ENCODE peak calls at places on chromosomes 16 and 17, in ten cellular contexts. Q is PC-3; B is CD8-positive, alpha-beta T cell; Y is HFF-Myc; S is lower leg skin; F is fibroblast of the aortic adventitia; O is HCT116; W is mucosa of descending colon; T is fibroblast of mammary gland; P is K562. K is an unnamed sample.

GRCh38 chr17:81299846-81300585 is 4.9 kb upstream of the SLC38A10 start:
- DNase-seq in P (no peak), F (no peak), B (no peak), S (no peak), T (no peak), O (no peak), W (no peak), Y (no peak), Q (no peak), K (no peak)

GRCh38 chr16:69762843-69763556 is 868 bp downstream of the WWP2 start:
- DNase-seq in Y (no peak), B (no peak), F (peak; percentile 49), T (peak; percentile 43), Q (peak; percentile 21), S (no peak), W (peak; percentile 47), O (no peak), P (no peak), K (no peak)

GRCh38 chr16:4743217-4743897 is 9.0 kb downstream of the DNAAF8 start:
- DNase-seq in T (no peak), F (no peak), W (peak; percentile 29), Q (no peak), O (no peak), B (no peak), S (no peak), Y (no peak), P (no peak), K (no peak)

GRCh38 chr17:71656987-71657858 is 463.6 kb upstream of the SOX9 start:
- DNase-seq in Q (no peak), S (no peak), B (no peak), W (no peak), T (no peak), P (no peak), F (no peak), Y (no peak), O (no peak), K (no peak)

GRCh38 chr16:4372578-4373355 is 1.1 kb downstream of the VASN start:
- DNase-seq in P (no peak), B (no peak), F (no peak), Y (no peak), S (no peak), W (peak; percentile 30), O (no peak), T (peak; percentile 89), Q (peak; percentile 67), K (no peak)

GRCh38 chr17:81207610-81208581 is 14.9 kb downstream of the CEP131 start:
- DNase-seq in P (no peak), S (no peak), Y (no peak), O (no peak), B (no peak), Q (no peak), T (no peak), F (no peak), W (no peak), K (no peak)

GRCh38 chr16:85508993-85509392 is 104.1 kb upstream of the GSE1 start:
- DNase-seq in S (no peak), T (no peak), Y (no peak), Q (no peak), P (no peak), O (no peak), F (no peak), B (no peak), W (no peak), K (no peak)

GRCh38 chr17:13118311-13118710 is 100.5 kb upstream of the ELAC2 start:
- DNase-seq in W (no peak), F (no peak), S (no peak), O (no peak), Y (no peak), B (no peak), Q (no peak), P (no peak), T (no peak), K (no peak)

GRCh38 chr17:35448214-35448898 is at the start of gene SLFN13:
- DNase-seq in P (peak; percentile 32), W (peak; percentile 73), O (no peak), F (peak; percentile 40), S (peak; percentile 95), Y (peak; percentile 40), B (peak; percentile 83), Q (peak; percentile 68), T (peak; percentile 76), K (no peak)

GRCh38 chr17:55726440-55726839 is 3.8 kb upstream of the TMEM100 start:
- DNase-seq in B (no peak), F (peak; percentile 100), Q (peak; percentile 70), S (peak; percentile 94), Y (peak; percentile 99), T (peak; percentile 100), P (no peak), W (peak; percentile 18), O (no peak), K (peak; percentile 87)

GRCh38 chr17:34318474-34318873 is 761 bp upstream of the CCL8 start:
- DNase-seq in T (no peak), O (peak; percentile 4), P (peak; percentile 53), F (no peak), Y (no peak), S (no peak), B (no peak), W (no peak), Q (peak; percentile 1), K (no peak)

DNA sequence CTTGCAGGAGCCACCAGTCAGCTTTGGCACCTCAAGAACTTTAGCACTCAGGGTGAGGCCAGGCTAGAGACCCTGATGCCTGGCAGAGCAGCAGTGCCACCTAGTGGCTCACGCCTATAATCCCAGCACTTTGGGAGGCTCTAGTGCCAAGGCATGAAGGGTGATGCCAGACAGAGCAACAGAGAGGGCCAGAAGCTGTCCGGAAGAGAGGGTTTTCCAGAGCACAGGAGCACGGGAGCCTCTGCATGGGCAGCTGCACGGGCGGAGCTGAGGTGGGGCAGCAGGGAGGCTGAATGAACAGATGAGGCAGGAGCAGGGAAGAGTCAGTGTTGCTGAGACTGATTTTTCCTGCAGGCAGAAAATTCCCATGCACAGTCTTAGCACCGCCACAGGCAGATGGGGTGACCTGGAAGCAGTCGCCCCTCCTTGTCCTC is 38.9 kb downstream of the MYH3 start:
- DNase-seq in Q (peak; percentile 83), O (peak; percentile 68), Y (peak; percentile 42), S (peak; percentile 88), T (peak; percentile 73), W (peak; percentile 66), P (peak; percentile 57), B (peak; percentile 53), F (peak; percentile 79), K (peak; percentile 87)
- TF ChIP-seq CTCF in Q (peak; percentile 82), O (peak; percentile 93), Y (peak; percentile 96), S (peak; percentile 71), T (peak; percentile 96), W (peak; percentile 79), P (peak; percentile 70), B (peak; percentile 73), F (peak; percentile 96), K (peak; percentile 94)

GRCh38 chr17:63596856-63597557 is 3.7 kb upstream of the TACO1 start:
- DNase-seq in B (no peak), P (no peak), S (no peak), O (no peak), W (no peak), T (no peak), Y (no peak), Q (no peak), F (no peak), K (no peak)

GRCh38 chr17:63595132-63595531 is 5.6 kb upstream of the TACO1 start:
- DNase-seq in B (no peak), Q (no peak), S (no peak), Y (no peak), T (no peak), F (no peak), O (no peak), W (no peak), P (no peak), K (no peak)

GRCh38 chr17:63601439-63602371 is 1.0 kb downstream of the TACO1 start:
- DNase-seq in F (peak; percentile 34), Q (peak; percentile 17), S (no peak), B (no peak), O (no peak), Y (no peak), T (peak; percentile 18), W (peak; percentile 75), P (peak; percentile 29), K (no peak)

GRCh38 chr17:63600569-63601438 is at the start of gene TACO1:
- DNase-seq in B (peak; percentile 79), Y (peak; percentile 67), F (peak; percentile 87), Q (peak; percentile 92), W (peak; percentile 83), O (peak; percentile 79), T (peak; percentile 82), P (peak; percentile 92), S (peak; percentile 96), K (peak; percentile 91)

DNA sequence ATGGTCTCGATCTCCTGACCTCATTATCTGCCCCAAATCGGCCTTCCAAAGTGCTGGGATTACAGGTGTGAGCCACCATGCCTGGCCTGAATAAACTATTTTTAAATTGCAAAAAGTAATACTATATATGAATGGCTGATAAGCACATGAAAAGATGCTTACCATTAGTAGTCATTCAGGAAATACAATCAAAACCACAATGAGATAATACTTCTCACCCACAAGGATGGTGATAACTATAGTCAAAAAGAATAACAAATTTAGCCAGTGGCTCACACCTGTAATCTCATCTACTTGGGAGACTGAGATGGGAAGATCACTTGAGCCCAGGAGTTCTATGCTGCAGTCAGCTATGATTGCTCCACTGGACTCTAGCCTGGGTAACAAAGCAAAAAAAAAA is 2.4 kb upstream of the TACO1 start:
- DNase-seq in B (no peak), F (no peak), Q (no peak), T (no peak), S (no peak), O (no peak), Y (no peak), P (no peak), W (no peak), K (no peak)
- TF ChIP-seq CTCF in B (no peak), F (no peak), Q (no peak), T (no peak), S (no peak), O (no peak), Y (no peak), P (no peak), W (no peak), K (no peak)

DNA sequence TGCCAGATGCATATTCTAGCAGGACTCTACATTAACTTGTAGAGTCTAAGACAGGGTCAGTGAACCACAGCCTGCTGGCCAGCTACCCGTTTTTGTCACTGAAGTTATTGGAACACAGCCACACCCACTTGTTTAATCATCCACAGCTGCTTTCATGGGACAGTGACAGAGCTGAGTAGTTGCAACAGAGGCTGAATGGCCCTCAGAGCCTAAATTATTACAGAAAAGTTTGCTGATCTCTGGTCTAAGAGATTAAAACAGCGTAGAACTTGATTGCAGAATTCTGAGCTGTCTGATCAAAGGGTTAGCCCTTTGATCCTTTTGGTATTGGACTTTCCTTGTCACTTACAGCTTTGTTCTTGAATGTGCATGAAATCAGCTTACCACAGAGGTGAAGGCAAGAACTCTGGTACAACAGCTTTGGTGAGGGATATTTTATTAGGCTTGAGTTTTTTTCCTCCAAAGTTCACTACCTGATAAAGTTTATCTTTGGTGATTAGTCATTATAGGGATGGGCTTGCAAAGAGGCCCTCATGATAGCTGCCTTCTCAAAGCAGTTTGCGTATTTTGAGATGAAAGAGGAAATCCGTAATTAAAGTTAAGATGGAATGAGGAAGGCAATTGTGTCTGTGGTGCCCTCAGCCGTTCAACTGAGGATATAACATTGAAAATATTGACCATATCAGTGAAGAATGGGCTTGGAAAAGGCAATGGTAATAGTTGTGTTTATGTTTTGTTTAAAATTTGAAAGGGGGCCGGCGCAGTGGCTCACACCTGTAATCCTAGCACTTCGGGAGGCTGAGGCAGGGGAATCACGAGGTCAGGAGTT is 23.7 kb downstream of the ALDH3A2 start:
- DNase-seq in T (peak; percentile 39), W (peak; percentile 68), S (peak; percentile 89), Q (peak; percentile 60), F (peak; percentile 30), B (no peak), O (no peak), P (no peak), Y (no peak), K (no peak)
- TF ChIP-seq CTCF in T (peak; percentile 22), W (no peak), S (no peak), Q (peak; percentile 64), F (peak; percentile 35), B (no peak), O (no peak), P (peak; percentile 29), Y (no peak), K (no peak)

GRCh38 chr17:68011199-68011665 is 15.0 kb upstream of the C17orf58 start:
- DNase-seq in Q (peak; percentile 59), B (peak; percentile 63), O (no peak), Y (no peak), P (peak; percentile 74), T (peak; percentile 40), F (no peak), W (peak; percentile 70), S (no peak), K (no peak)
- TF ChIP-seq CTCF in Q (peak; percentile 91), B (peak; percentile 77), O (peak; percentile 93), Y (peak; percentile 76), P (peak; percentile 73), T (peak; percentile 68), F (peak; percentile 51), W (peak; percentile 38), S (peak; percentile 46), K (peak; percentile 62)